ENCODE peak calls at places on chromosomes 5 and 9, in ten cellular contexts. E is LHCN-M2; Z is stimulated activated naive CD8-positive, alpha-beta T cell treated with anti-CD3 and anti-CD28 coated beads, Interleukin-15, amount 100 ng/mL, for 72 hours; U is T1000; N is lung; G is stimulated activated CD4-positive, alpha-beta T cell treated with anti-CD3 and anti-CD28 coated beads, Interleukin-1b, Interleukin-23, amount 100 ng/mL, for 4 hours; Y is T follicular helper cell; K is left kidney; B is kidney epithelial cell; I is CD8-positive, alpha-beta memory T cell. L is an unnamed sample.

GRCh38 chr5:16810503-16810854 is 125.6 kb downstream of the MYO10 start:
- DNase-seq in N (no peak), K (no peak), U (no peak), I (no peak), Z (no peak), B (no peak), G (no peak), Y (no peak), E (peak), L (no peak)

GRCh38 chr5:74401566-74402320 is 238.8 kb downstream of the ENC1 start:
- DNase-seq in N (no peak), I (no peak), Z (no peak), B (peak), K (no peak), E (no peak), G (no peak), Y (no peak), U (no peak), L (no peak)

GRCh38 chr9:125631391-125632085 is 75.5 kb downstream of the MAPKAP1 start:
- DNase-seq in B (no peak), N (no peak), E (peak), U (no peak), K (peak), I (no peak), Y (no peak), G (no peak), Z (no peak), L (peak)

GRCh38 chr5:91367908-91368648 is 15.0 kb downstream of the ARRDC3 start:
- DNase-seq in U (no peak), K (no peak), N (no peak), G (no peak), Z (no peak), B (no peak), E (no peak), Y (no peak), I (no peak), L (no peak)

GRCh38 chr5:153372433-153373167 is 117.9 kb upstream of the GRIA1 start:
- DNase-seq in B (no peak), K (no peak), E (no peak), Z (no peak), U (no peak), N (no peak), Y (no peak), G (no peak), I (no peak), L (no peak)

GRCh38 chr9:112711050-112711689 is 6.7 kb downstream of the INIP start:
- DNase-seq in U (no peak), E (peak), G (no peak), Z (no peak), K (peak), I (no peak), B (no peak), N (no peak), Y (no peak), L (no peak)

GRCh38 chr9:127723013-127723412 is 7.1 kb downstream of the TTC16 start:
- DNase-seq in K (no peak), B (no peak), Y (no peak), G (no peak), E (no peak), U (no peak), N (no peak), Z (no peak), I (no peak), L (no peak)

GRCh38 chr5:2534970-2535369 is 216.5 kb downstream of the IRX2 start:
- DNase-seq in U (no peak), G (no peak), I (no peak), Y (no peak), E (no peak), Z (no peak), B (no peak), K (no peak), N (no peak), L (no peak)

GRCh38 chr5:72353046-72353445 is 32.9 kb downstream of the PTCD2 start:
- DNase-seq in K (peak), E (peak), G (no peak), N (no peak), Y (no peak), I (no peak), B (no peak), U (no peak), Z (no peak), L (no peak)

GRCh38 chr9:13705913-13706312 is 426.4 kb upstream of the MPDZ start:
- DNase-seq in Y (no peak), I (no peak), K (peak), U (no peak), Z (no peak), B (no peak), N (no peak), G (no peak), E (peak), L (no peak)

GRCh38 chr9:131627326-131627845 is 82.1 kb downstream of the PRRT1B start:
- DNase-seq in N (no peak), Z (no peak), K (no peak), G (no peak), U (no peak), E (peak), B (no peak), I (no peak), Y (no peak), L (peak)

GRCh38 chr9:63817622-63818518 is 1467.1 kb downstream of the FOXD4L5 start:
- DNase-seq in E (peak), Z (peak), U (no peak), B (no peak), N (peak), K (peak), G (peak), Y (peak), I (peak), L (peak)

GRCh38 chr5:34055671-34056070 is 12.7 kb upstream of the C1QTNF3 start:
- DNase-seq in N (no peak), U (no peak), I (no peak), Z (no peak), G (no peak), E (peak), Y (no peak), K (no peak), B (no peak), L (no peak)

GRCh38 chr9:27165670-27166069 is 56.6 kb downstream of the TEK start:
- DNase-seq in E (no peak), K (peak), G (no peak), B (no peak), N (no peak), I (no peak), Y (no peak), U (no peak), Z (no peak), L (no peak)

GRCh38 chr5:133992429-133993151 is 12.2 kb downstream of the VDAC1 start:
- DNase-seq in B (no peak), K (peak), Z (no peak), I (no peak), U (no peak), G (no peak), Y (no peak), E (no peak), N (no peak), L (no peak)

GRCh38 chr9:100498592-100498991 is 25.6 kb downstream of the TMEFF1 start:
- DNase-seq in G (no peak), B (no peak), U (no peak), N (no peak), Y (no peak), I (no peak), K (no peak), Z (no peak), E (peak), L (no peak)

GRCh38 chr9:107093365-107094060 is 189.6 kb upstream of the RAD23B start:
- DNase-seq in I (no peak), G (no peak), K (no peak), Y (no peak), Z (no peak), N (no peak), E (no peak), B (no peak), U (no peak), L (no peak)

GRCh38 chr5:143215685-143216084 is 187.8 kb downstream of the NR3C1 start:
- DNase-seq in U (no peak), I (no peak), G (no peak), B (no peak), E (no peak), K (no peak), Z (no peak), N (no peak), Y (no peak), L (no peak)

GRCh38 chr5:81233080-81233634 is at the start of gene CKMT2:
- DNase-seq in G (no peak), N (peak), Z (no peak), E (no peak), U (no peak), I (no peak), B (peak), K (peak), Y (no peak), L (peak)

L was measured in left colon.